ENCODE peak calls at places on chromosomes 7 and 10, in seven cellular contexts. R is A549, N is HCT116, X is GM23338, L is K562, K is SK-N-SH, H is HL-60. J is an unnamed sample.

GRCh38 chr10:3805227-3805790 is 20.3 kb upstream of the KLF6 start:
- DNase-seq in R (peak; percentile 81), N (peak; percentile 56), X (no peak), L (peak; percentile 45), K (no peak), H (peak; percentile 11), J (peak; percentile 91)

GRCh38 chr10:72418679-72419078 is 64.0 kb upstream of the DNAJB12 start:
- DNase-seq in R (no peak), N (no peak), X (no peak), L (no peak), K (no peak), H (no peak), J (no peak)

GRCh38 chr10:18501198-18501597 is 150.2 kb downstream of the NSUN6 start:
- DNase-seq in R (peak; percentile 22), N (no peak), X (no peak), L (no peak), K (no peak), H (no peak), J (no peak)

GRCh38 chr7:150944066-150945042 is 33.8 kb downstream of the KCNH2 start:
- DNase-seq in R (no peak), N (no peak), X (no peak), L (no peak), K (no peak), H (no peak), J (no peak)

GRCh38 chr10:126569513-126570447 is 100.7 kb downstream of the C10orf90 start:
- DNase-seq in R (peak; percentile 5), N (no peak), X (no peak), L (no peak), K (no peak), H (no peak), J (peak; percentile 30)

GRCh38 chr10:67955614-67956013 is 71.2 kb downstream of the SIRT1 start:
- DNase-seq in R (no peak), N (no peak), X (no peak), L (no peak), K (no peak), H (no peak), J (no peak)

GRCh38 chr7:94177441-94177840 is 173.3 kb upstream of the BET1 start:
- DNase-seq in R (no peak), N (no peak), X (no peak), L (no peak), K (no peak), H (no peak), J (no peak)

GRCh38 chr10:105611244-105611798 is 970.2 kb downstream of the SORCS3 start:
- DNase-seq in R (no peak), N (no peak), X (no peak), L (no peak), K (peak; percentile 1), H (no peak), J (no peak)

GRCh38 chr7:66052447-66052846 is 23.2 kb upstream of the ASL start:
- DNase-seq in R (no peak), N (no peak), X (no peak), L (no peak), K (no peak), H (no peak), J (no peak)

GRCh38 chr10:25498645-25499044 is 323.8 kb downstream of the GPR158 start:
- DNase-seq in R (no peak), N (no peak), X (no peak), L (no peak), K (no peak), H (no peak), J (no peak)

GRCh38 chr7:139873593-139874374 is 44.7 kb downstream of the TBXAS1 start:
- DNase-seq in R (no peak), N (no peak), X (no peak), L (no peak), K (no peak), H (no peak), J (no peak)

GRCh38 chr10:33262871-33263270 is 71.6 kb downstream of the NRP1 start:
- DNase-seq in R (no peak), N (no peak), X (no peak), L (no peak), K (no peak), H (no peak), J (no peak)

GRCh38 chr10:107741976-107742375 is 577.5 kb upstream of the SORCS1 start:
- DNase-seq in R (no peak), N (no peak), X (no peak), L (no peak), K (no peak), H (no peak), J (no peak)

GRCh38 chr10:62813981-62814380 is 2.2 kb downstream of the EGR2 start:
- DNase-seq in R (no peak), N (no peak), X (no peak), L (no peak), K (no peak), H (no peak), J (no peak)

GRCh38 chr10:26735435-26735834 is 37.9 kb downstream of the PDSS1 start:
- DNase-seq in R (no peak), N (no peak), X (no peak), L (no peak), K (no peak), H (no peak), J (no peak)

GRCh38 chr10:26738354-26738753 is 40.9 kb downstream of the PDSS1 start:
- DNase-seq in R (no peak), N (no peak), X (no peak), L (no peak), K (no peak), H (no peak), J (no peak)

GRCh38 chr10:26741368-26741767 is 43.9 kb downstream of the PDSS1 start:
- DNase-seq in R (no peak), N (no peak), X (no peak), L (no peak), K (no peak), H (no peak), J (no peak)

GRCh38 chr10:26739087-26739631 is 41.7 kb downstream of the PDSS1 start:
- DNase-seq in R (no peak), N (no peak), X (no peak), L (no peak), K (no peak), H (no peak), J (no peak)

DNA sequence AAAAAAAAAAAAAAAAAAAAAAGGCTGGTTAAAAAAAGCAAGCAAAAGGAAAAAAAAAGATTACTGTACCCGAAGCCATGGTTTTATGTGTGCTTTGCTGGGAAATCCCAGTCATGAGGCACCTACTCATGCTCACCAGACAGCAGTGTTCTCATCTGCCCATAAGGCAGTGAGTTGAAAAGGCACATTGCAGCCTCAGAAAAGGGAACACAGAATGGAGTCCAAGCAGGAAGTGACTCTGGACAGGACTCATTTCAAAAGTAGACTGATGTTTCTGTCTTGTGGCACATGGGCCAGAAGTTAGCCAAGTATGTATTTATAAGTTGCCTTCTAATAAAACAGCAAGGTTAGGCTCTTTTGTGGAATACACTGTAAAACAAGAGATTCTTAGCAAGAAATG is 40.2 kb downstream of the PDSS1 start:
- DNase-seq in R (no peak), N (no peak), X (no peak), L (no peak), K (no peak), H (peak; percentile 51), J (no peak)
- H3K4me3 ChIP-seq in R (no peak overlapping the region), N (no peak overlapping the region), X (no peak overlapping the region), L (no peak overlapping the region), K (no peak overlapping the region), H (no peak overlapping the region), J (no peak overlapping the region)

GRCh38 chr7:148695953-148696352 is 2.8 kb upstream of the CUL1 start:
- DNase-seq in R (no peak), N (no peak), X (no peak), L (no peak), K (no peak), H (no peak), J (no peak)

GRCh38 chr7:148697950-148698396 is 730 bp upstream of the CUL1 start:
- DNase-seq in R (no peak), N (no peak), X (peak; percentile 47), L (no peak), K (no peak), H (no peak), J (no peak)

GRCh38 chr7:148696787-148697186 is 1.9 kb upstream of the CUL1 start:
- DNase-seq in R (no peak), N (no peak), X (no peak), L (no peak), K (no peak), H (no peak), J (no peak)

GRCh38 chr7:148698397-148699023 is at the start of gene CUL1:
- DNase-seq in R (peak; percentile 80), N (peak; percentile 34), X (peak; percentile 77), L (peak; percentile 93), K (peak; percentile 93), H (peak; percentile 85), J (no peak)

GRCh38 chr7:148697256-148697841 is 1.4 kb upstream of the CUL1 start:
- DNase-seq in R (no peak), N (no peak), X (no peak), L (no peak), K (peak; percentile 55), H (no peak), J (no peak)
- TF ChIP-seq REST in R (no peak), N (no peak), X (no peak), L (no peak), K (no peak), H (no peak), J (no peak)

DNA sequence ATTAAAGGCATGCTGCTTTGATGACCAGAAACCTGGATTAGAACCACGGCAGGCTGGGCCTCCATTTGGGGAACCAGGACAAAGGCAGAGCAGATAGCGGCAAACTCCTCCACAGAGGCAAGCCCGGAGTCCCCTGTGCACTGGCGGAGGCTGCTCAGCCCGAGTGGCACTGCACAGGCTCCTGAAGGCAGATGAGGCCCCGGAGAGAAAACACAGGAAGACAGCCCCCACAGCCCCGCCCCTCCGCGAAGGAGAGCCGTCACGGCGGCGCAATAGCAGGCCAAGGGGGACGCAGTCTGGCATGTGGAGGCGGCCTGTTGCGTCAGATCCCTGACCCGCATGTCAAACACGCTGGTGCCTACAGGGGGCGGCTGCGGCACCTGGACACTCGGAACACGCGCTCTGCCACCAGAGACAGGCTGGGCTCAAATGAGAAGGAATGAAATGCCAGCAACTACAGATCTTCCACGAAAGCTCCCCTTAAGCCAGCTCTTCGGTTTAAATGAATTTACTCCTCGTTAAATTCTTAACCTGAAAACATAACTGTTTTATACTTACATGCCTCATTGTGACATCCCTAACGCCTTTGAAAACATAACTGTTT is 128.5 kb downstream of the MAD1L1 start:
- DNase-seq in R (peak; percentile 81), N (peak; percentile 67), X (peak; percentile 90), L (peak; percentile 96), K (peak; percentile 99), H (peak; percentile 95), J (no peak)
- H3K4me3 ChIP-seq in R (no peak overlapping the region), N (no peak overlapping the region), X (no peak overlapping the region), L (no peak overlapping the region), K (no peak overlapping the region), H (no peak overlapping the region), J (no peak overlapping the region)

GRCh38 chr7:133781481-133782090 is 345.6 kb upstream of the LRGUK start:
- DNase-seq in R (no peak), N (no peak), X (no peak), L (no peak), K (peak; percentile 27), H (no peak), J (no peak)

GRCh38 chr7:133775201-133775600 is 351.9 kb upstream of the LRGUK start:
- DNase-seq in R (no peak), N (no peak), X (no peak), L (no peak), K (no peak), H (no peak), J (no peak)

GRCh38 chr7:133777701-133778100 is 349.4 kb upstream of the LRGUK start:
- DNase-seq in R (no peak), N (no peak), X (no peak), L (no peak), K (no peak), H (no peak), J (no peak)

GRCh38 chr7:133780912-133781311 is 346.2 kb upstream of the LRGUK start:
- DNase-seq in R (no peak), N (no peak), X (no peak), L (no peak), K (no peak), H (no peak), J (no peak)

GRCh38 chr7:133778472-133778871 is 348.7 kb upstream of the LRGUK start:
- DNase-seq in R (no peak), N (no peak), X (no peak), L (no peak), K (no peak), H (no peak), J (no peak)
- TF ChIP-seq REST in R (no peak), N (no peak), X (no peak), L (no peak), K (no peak), H (no peak), J (no peak)